ENCODE peak calls at places on chromosomes 5 and 9, in five cellular contexts. One of them, this sample, is unnamed.

GRCh38 chr5:135194573-135195266 is 160.7 kb upstream of the PITX1 start:
- DNase-seq in HAP-1: peak; percentile 38
- DNase-seq in cardiac fibroblast: peak; percentile 44
- DNase-seq in LHCN-M2: no peak
- DNase-seq in HFFc6: peak; percentile 31
- DNase-seq in this sample: peak; percentile 27

GRCh38 chr5:38208782-38209378 is 49.5 kb upstream of the EGFLAM start:
- DNase-seq in cardiac fibroblast: peak; percentile 54
- DNase-seq in HAP-1: peak; percentile 32
- DNase-seq in HFFc6: peak; percentile 40
- DNase-seq in LHCN-M2: peak; percentile 29
- DNase-seq in this sample: peak; percentile 8

GRCh38 chr5:122121782-122122465 is 7.4 kb upstream of the ZNF474 start:
- DNase-seq in cardiac fibroblast: no peak
- DNase-seq in HAP-1: no peak
- DNase-seq in LHCN-M2: peak; percentile 77
- DNase-seq in HFFc6: no peak
- DNase-seq in this sample: no peak

GRCh38 chr9:113998114-113998513 is 80.0 kb downstream of the AMBP start:
- DNase-seq in cardiac fibroblast: no peak
- DNase-seq in LHCN-M2: no peak
- DNase-seq in HAP-1: no peak
- DNase-seq in HFFc6: no peak
- DNase-seq in this sample: no peak

GRCh38 chr5:7629559-7629958 is 221.4 kb downstream of the CFAP90 start:
- DNase-seq in LHCN-M2: no peak
- DNase-seq in cardiac fibroblast: no peak
- DNase-seq in HAP-1: no peak
- DNase-seq in HFFc6: no peak
- DNase-seq in this sample: no peak

GRCh38 chr5:109692011-109692410 is 2.3 kb downstream of the MAN2A1 start:
- DNase-seq in HFFc6: peak; percentile 35
- DNase-seq in LHCN-M2: peak; percentile 45
- DNase-seq in HAP-1: no peak
- DNase-seq in cardiac fibroblast: peak; percentile 45
- DNase-seq in this sample: no peak

GRCh38 chr9:88697764-88698436 is 162.9 kb downstream of the NXNL2 start:
- DNase-seq in cardiac fibroblast: peak; percentile 58
- DNase-seq in HAP-1: no peak
- DNase-seq in LHCN-M2: no peak
- DNase-seq in HFFc6: no peak
- DNase-seq in this sample: no peak

GRCh38 chr9:69985971-69986370 is 57.7 kb upstream of the MAMDC2 start:
- DNase-seq in LHCN-M2: peak; percentile 58
- DNase-seq in HFFc6: no peak
- DNase-seq in cardiac fibroblast: no peak
- DNase-seq in HAP-1: no peak
- DNase-seq in this sample: no peak

GRCh38 chr9:133060417-133060841 is 1.4 kb upstream of the CEL start:
- DNase-seq in HFFc6: no peak
- DNase-seq in cardiac fibroblast: peak; percentile 17
- DNase-seq in LHCN-M2: no peak
- DNase-seq in HAP-1: no peak
- DNase-seq in this sample: no peak

GRCh38 chr9:36164361-36164760 is 4.8 kb upstream of the CCIN start:
- DNase-seq in HFFc6: no peak
- DNase-seq in LHCN-M2: no peak
- DNase-seq in cardiac fibroblast: no peak
- DNase-seq in HAP-1: no peak
- DNase-seq in this sample: no peak

GRCh38 chr9:133931059-133931458 is 61.1 kb downstream of the VAV2 start:
- DNase-seq in HAP-1: no peak
- DNase-seq in LHCN-M2: no peak
- DNase-seq in cardiac fibroblast: no peak
- DNase-seq in HFFc6: no peak
- DNase-seq in this sample: no peak

GRCh38 chr9:123420560-123421210 is 64.7 kb downstream of the CRB2 start:
- DNase-seq in cardiac fibroblast: no peak
- DNase-seq in LHCN-M2: no peak
- DNase-seq in HAP-1: no peak
- DNase-seq in HFFc6: no peak
- DNase-seq in this sample: no peak

GRCh38 chr9:31089822-31090221 is 1294.6 kb upstream of the ACO1 start:
- DNase-seq in cardiac fibroblast: peak; percentile 18
- DNase-seq in HAP-1: no peak
- DNase-seq in HFFc6: no peak
- DNase-seq in LHCN-M2: peak; percentile 79
- DNase-seq in this sample: no peak

GRCh38 chr5:175141421-175141820 is 302.6 kb downstream of the DRD1 start:
- DNase-seq in cardiac fibroblast: no peak
- DNase-seq in LHCN-M2: no peak
- DNase-seq in HFFc6: no peak
- DNase-seq in HAP-1: no peak
- DNase-seq in this sample: no peak

GRCh38 chr5:56190500-56190899 is 42.6 kb downstream of the ANKRD55 start:
- DNase-seq in LHCN-M2: peak; percentile 77
- DNase-seq in cardiac fibroblast: peak; percentile 87
- DNase-seq in HAP-1: no peak
- DNase-seq in HFFc6: peak; percentile 73
- DNase-seq in this sample: peak; percentile 60

GRCh38 chr5:169421677-169422076 is 120.7 kb upstream of the SLIT3 start:
- DNase-seq in HFFc6: no peak
- DNase-seq in HAP-1: no peak
- DNase-seq in cardiac fibroblast: no peak
- DNase-seq in LHCN-M2: no peak
- DNase-seq in this sample: no peak

GRCh38 chr5:36552626-36553393 is 53.6 kb upstream of the SLC1A3 start:
- DNase-seq in HFFc6: peak; percentile 18
- DNase-seq in LHCN-M2: peak; percentile 26
- DNase-seq in HAP-1: no peak
- DNase-seq in cardiac fibroblast: no peak
- DNase-seq in this sample: no peak

GRCh38 chr5:160269017-160269416 is 39.7 kb downstream of the FABP6 start:
- DNase-seq in cardiac fibroblast: peak; percentile 90
- DNase-seq in HAP-1: no peak
- DNase-seq in LHCN-M2: peak; percentile 36
- DNase-seq in HFFc6: peak; percentile 43
- DNase-seq in this sample: peak; percentile 32

GRCh38 chr5:65774346-65774745 is 52.3 kb downstream of the NLN start:
- DNase-seq in cardiac fibroblast: peak; percentile 66
- DNase-seq in HFFc6: peak; percentile 63
- DNase-seq in HAP-1: no peak
- DNase-seq in LHCN-M2: peak; percentile 26
- DNase-seq in this sample: peak; percentile 62

GRCh38 chr5:132510076-132510475 is 19.5 kb upstream of the IRF1 start:
- DNase-seq in HAP-1: no peak
- DNase-seq in LHCN-M2: peak; percentile 52
- DNase-seq in HFFc6: peak; percentile 89
- DNase-seq in cardiac fibroblast: peak; percentile 87
- DNase-seq in this sample: peak; percentile 57

GRCh38 chr9:70261131-70261870 is 2.5 kb downstream of the SMC5 start:
- DNase-seq in HFFc6: no peak
- DNase-seq in LHCN-M2: no peak
- DNase-seq in cardiac fibroblast: no peak
- DNase-seq in HAP-1: no peak
- DNase-seq in this sample: no peak

GRCh38 chr5:115749016-115749415 is 67.4 kb downstream of the CDO1 start:
- DNase-seq in cardiac fibroblast: no peak
- DNase-seq in LHCN-M2: no peak
- DNase-seq in HFFc6: no peak
- DNase-seq in HAP-1: no peak
- DNase-seq in this sample: no peak

GRCh38 chr9:98411981-98412561 is 156.6 kb upstream of the TBC1D2 start:
- DNase-seq in LHCN-M2: no peak
- DNase-seq in cardiac fibroblast: no peak
- DNase-seq in HFFc6: no peak
- DNase-seq in HAP-1: no peak
- DNase-seq in this sample: no peak

GRCh38 chr5:855771-856530 is 5.2 kb upstream of the ZDHHC11 start:
- DNase-seq in cardiac fibroblast: no peak
- DNase-seq in LHCN-M2: peak; percentile 22
- DNase-seq in HFFc6: no peak
- DNase-seq in HAP-1: no peak
- DNase-seq in this sample: no peak

GRCh38 chr9:134210908-134211810 is 46.8 kb upstream of the RNU6ATAC start:
- DNase-seq in cardiac fibroblast: peak; percentile 72
- DNase-seq in LHCN-M2: no peak
- DNase-seq in HAP-1: no peak
- DNase-seq in HFFc6: no peak
- DNase-seq in this sample: no peak

GRCh38 chr9:134385873-134386370 is 59.7 kb downstream of the RXRA start:
- DNase-seq in LHCN-M2: no peak
- DNase-seq in HFFc6: no peak
- DNase-seq in HAP-1: no peak
- DNase-seq in cardiac fibroblast: no peak
- DNase-seq in this sample: no peak

GRCh38 chr5:150989695-150990094 is 30.7 kb upstream of the GPX3 start:
- DNase-seq in cardiac fibroblast: no peak
- DNase-seq in HAP-1: no peak
- DNase-seq in LHCN-M2: peak; percentile 12
- DNase-seq in HFFc6: no peak
- DNase-seq in this sample: no peak

GRCh38 chr5:147336871-147337270 is 102.0 kb downstream of the STK32A start:
- DNase-seq in HFFc6: no peak
- DNase-seq in HAP-1: no peak
- DNase-seq in cardiac fibroblast: no peak
- DNase-seq in LHCN-M2: no peak
- DNase-seq in this sample: no peak

GRCh38 chr5:150182774-150183173 is 7.1 kb upstream of the SLC6A7 start:
- DNase-seq in HFFc6: no peak
- DNase-seq in LHCN-M2: no peak
- DNase-seq in cardiac fibroblast: no peak
- DNase-seq in HAP-1: no peak
- DNase-seq in this sample: no peak

GRCh38 chr5:142295960-142296860 is 28.6 kb downstream of the SPRY4 start:
- DNase-seq in HAP-1: no peak
- DNase-seq in cardiac fibroblast: no peak
- DNase-seq in LHCN-M2: no peak
- DNase-seq in HFFc6: no peak
- DNase-seq in this sample: no peak

GRCh38 chr5:174340221-174340620 is 294.7 kb downstream of the NSG2 start:
- DNase-seq in HAP-1: no peak
- DNase-seq in cardiac fibroblast: no peak
- DNase-seq in HFFc6: no peak
- DNase-seq in LHCN-M2: no peak
- DNase-seq in this sample: no peak

GRCh38 chr5:140189977-140190867 is 15.2 kb downstream of the CYSTM1 start:
- DNase-seq in HAP-1: peak; percentile 67
- DNase-seq in LHCN-M2: peak; percentile 61
- DNase-seq in cardiac fibroblast: peak; percentile 53
- DNase-seq in HFFc6: peak; percentile 49
- DNase-seq in this sample: no peak

GRCh38 chr5:875931-876330 is 16.7 kb downstream of the BRD9 start:
- DNase-seq in HAP-1: no peak
- DNase-seq in cardiac fibroblast: no peak
- DNase-seq in LHCN-M2: no peak
- DNase-seq in HFFc6: no peak
- DNase-seq in this sample: no peak

GRCh38 chr5:93092349-93093105 is 488.5 kb downstream of the NR2F1-AS1 start:
- DNase-seq in LHCN-M2: peak; percentile 89
- DNase-seq in HAP-1: no peak
- DNase-seq in cardiac fibroblast: peak; percentile 80
- DNase-seq in HFFc6: peak; percentile 56
- DNase-seq in this sample: no peak

GRCh38 chr5:28017178-28017577 is 978.8 kb upstream of the CDH9 start:
- DNase-seq in LHCN-M2: no peak
- DNase-seq in HAP-1: no peak
- DNase-seq in HFFc6: no peak
- DNase-seq in cardiac fibroblast: no peak
- DNase-seq in this sample: no peak